ENCODE peak calls at places on chromosomes 12 and 14, in six cellular contexts. W, H, Q, B, N and D are unnamed samples.

GRCh38 chr12:95972832-95973465 is 23.2 kb downstream of the HAL start:
- DNase-seq in W (no peak), H (no peak), Q (no peak), B (no peak), N (no peak), D (no peak)

GRCh38 chr14:106228541-106229158 is 702.3 kb downstream of the TMEM121 start:
- DNase-seq in W (no peak), H (no peak), Q (no peak), B (no peak), N (no peak), D (no peak)

GRCh38 chr12:80268924-80269749 is 169.8 kb downstream of the OTOGL start:
- DNase-seq in W (no peak), H (no peak), Q (no peak), B (peak; percentile 30), N (no peak), D (peak; percentile 86)

GRCh38 chr14:39267592-39268112 is 33.9 kb downstream of the MIA2 start:
- DNase-seq in W (no peak), H (no peak), Q (peak; percentile 55), B (peak; percentile 40), N (no peak), D (peak; percentile 34)

GRCh38 chr12:100877776-100878175 is 83.2 kb downstream of the ANO4 start:
- DNase-seq in W (no peak), H (no peak), Q (peak; percentile 14), B (no peak), N (no peak), D (no peak)

GRCh38 chr12:82873309-82873708 is 186.6 kb downstream of the TMTC2 start:
- DNase-seq in W (no peak), H (no peak), Q (no peak), B (no peak), N (no peak), D (no peak)

GRCh38 chr12:76830456-76830855 is 48.4 kb downstream of the CSRP2 start:
- DNase-seq in W (no peak), H (no peak), Q (no peak), B (no peak), N (no peak), D (no peak)

GRCh38 chr12:68451261-68452091 is 119.3 kb upstream of the MDM1 start:
- DNase-seq in W (peak; percentile 28), H (no peak), Q (no peak), B (peak; percentile 88), N (peak; percentile 32), D (peak; percentile 74)

GRCh38 chr12:106907411-106907810 is 48.3 kb upstream of the TMEM263 start:
- DNase-seq in W (no peak), H (no peak), Q (peak; percentile 23), B (no peak), N (no peak), D (no peak)
- TF ChIP-seq CTCF in W (no peak), H (no peak), Q (peak; percentile 29), B (peak; percentile 16), N (no peak), D (no peak)

GRCh38 chr14:26174395-26174794 is 423.4 kb downstream of the NOVA1 start:
- DNase-seq in W (no peak), H (no peak), Q (no peak), B (no peak), N (no peak), D (no peak)
- TF ChIP-seq CTCF in W (no peak), H (no peak), Q (no peak), B (no peak), N (no peak), D (no peak)

DNA sequence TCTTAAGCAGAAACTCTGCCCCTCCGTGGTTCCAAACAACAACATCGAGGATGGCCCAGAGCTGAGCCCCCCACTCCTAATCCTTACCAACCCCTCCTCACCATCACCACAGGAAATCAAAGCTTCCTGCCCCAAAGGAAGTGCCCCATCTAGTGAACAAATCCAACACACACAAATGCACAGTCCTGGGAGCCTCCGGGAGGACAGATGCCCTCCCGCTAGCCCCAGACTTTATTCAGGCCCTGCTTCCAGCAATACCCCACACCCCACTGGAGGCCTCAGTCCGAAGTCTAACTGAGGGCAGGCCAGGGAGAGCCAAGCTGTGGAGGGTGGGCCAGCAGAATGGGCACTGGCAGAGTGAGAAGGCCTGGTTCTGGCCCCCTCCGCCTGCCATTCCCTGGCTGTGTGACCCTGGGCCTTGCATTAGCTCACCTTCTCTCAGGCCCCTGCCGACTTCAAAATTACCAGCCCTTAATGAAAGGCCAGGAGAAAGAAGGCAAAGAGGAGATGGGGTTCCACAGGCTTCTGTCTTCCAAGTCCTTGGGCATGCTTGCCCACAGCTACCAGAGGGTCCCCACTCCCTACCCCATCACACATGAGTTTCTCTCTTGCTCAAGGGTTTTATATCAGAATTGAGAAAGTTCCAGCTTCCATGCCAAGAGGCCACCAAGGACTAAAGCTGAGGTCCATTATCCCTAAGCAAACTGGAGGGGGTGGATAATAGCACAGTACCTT is 2.3 kb downstream of the HDAC7 start:
- DNase-seq in W (no peak), H (no peak), Q (peak; percentile 41), B (no peak), N (no peak), D (no peak)
- TF ChIP-seq CTCF in W (no peak), H (no peak), Q (peak; percentile 37), B (peak; percentile 39), N (no peak), D (peak; percentile 40)

GRCh38 chr14:20343855-20344205 is 395 bp downstream of the PARP2 start:
- DNase-seq in W (no peak), H (no peak), Q (no peak), B (no peak), N (no peak), D (peak; percentile 55)
- TF ChIP-seq CTCF in W (no peak), H (no peak), Q (no peak), B (no peak), N (no peak), D (no peak)

GRCh38 chr12:29149691-29150382 is 759 bp downstream of the FAR2 start:
- DNase-seq in W (no peak), H (peak; percentile 67), Q (peak; percentile 47), B (no peak), N (no peak), D (no peak)
- TF ChIP-seq CTCF in W (no peak), H (no peak), Q (no peak), B (no peak), N (no peak), D (no peak)

GRCh38 chr12:125070661-125071390 is 5.6 kb downstream of the AACS start:
- DNase-seq in W (no peak), H (no peak), Q (no peak), B (no peak), N (no peak), D (no peak)
- TF ChIP-seq CTCF in W (no peak), H (no peak), Q (no peak), B (no peak), N (no peak), D (no peak)

GRCh38 chr12:94753071-94753779 is 102.9 kb upstream of the TMCC3 start:
- DNase-seq in W (no peak), H (no peak), Q (peak; percentile 26), B (no peak), N (peak; percentile 4), D (no peak)
- TF ChIP-seq CTCF in W (no peak), H (no peak), Q (peak; percentile 71), B (no peak), N (no peak), D (no peak)

GRCh38 chr14:96117101-96117897 is 78.1 kb downstream of the C14orf132 start:
- DNase-seq in W (no peak), H (no peak), Q (no peak), B (peak; percentile 56), N (no peak), D (no peak)
- TF ChIP-seq CTCF in W (no peak), H (no peak), Q (no peak), B (no peak), N (no peak), D (no peak)

DNA sequence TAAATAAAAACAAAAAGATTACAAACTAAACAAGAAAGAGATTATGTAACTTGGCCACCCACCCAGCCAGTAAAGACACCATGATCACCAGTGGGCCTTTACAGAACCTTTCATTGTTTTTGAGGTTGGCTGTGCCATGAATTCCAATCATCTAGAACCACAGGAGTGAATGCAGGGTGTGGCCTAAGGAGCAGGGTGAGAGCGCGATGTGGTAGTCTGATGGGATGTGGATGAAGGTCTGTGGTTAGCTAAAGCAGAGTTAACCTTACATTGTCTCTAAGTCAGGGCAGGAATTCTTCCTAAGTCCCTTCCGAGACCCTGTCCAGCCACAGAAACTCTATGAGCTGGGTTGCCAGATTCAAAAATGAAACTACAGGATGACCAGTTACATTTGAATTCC is 54.0 kb upstream of the CDKN3 start:
- DNase-seq in W (no peak), H (no peak), Q (no peak), B (no peak), N (no peak), D (no peak)
- TF ChIP-seq CTCF in W (no peak), H (no peak), Q (no peak), B (no peak), N (no peak), D (no peak)